ENCODE peak calls at places on chromosomes 3 and 15, in six cellular contexts. One of them, this sample, is unnamed.

GRCh38 chr3:188914556-188914955 is 257.2 kb upstream of the TPRG1 start:
- DNase-seq in heart left ventricle: no peak
- DNase-seq in K562: no peak
- DNase-seq in IMR-90: peak
- DNase-seq in ovary: no peak
- DNase-seq in uterus: no peak
- DNase-seq in this sample: no peak

GRCh38 chr15:40338921-40339620 is 1.7 kb downstream of the CCDC9B start:
- DNase-seq in heart left ventricle: peak
- DNase-seq in K562: no peak
- DNase-seq in IMR-90: peak
- DNase-seq in ovary: no peak
- DNase-seq in uterus: peak
- DNase-seq in this sample: peak

GRCh38 chr3:67459131-67459530 is 195.3 kb downstream of the SUCLG2 start:
- DNase-seq in heart left ventricle: no peak
- DNase-seq in K562: no peak
- DNase-seq in IMR-90: peak
- DNase-seq in ovary: no peak
- DNase-seq in uterus: no peak
- DNase-seq in this sample: no peak

GRCh38 chr3:128557531-128558280 is 64.7 kb upstream of the GATA2 start:
- DNase-seq in heart left ventricle: no peak
- DNase-seq in K562: no peak
- DNase-seq in IMR-90: no peak
- DNase-seq in ovary: no peak
- DNase-seq in uterus: no peak
- DNase-seq in this sample: no peak

GRCh38 chr15:55917881-55918296 is 75.5 kb downstream of the NEDD4 start:
- DNase-seq in heart left ventricle: no peak
- DNase-seq in K562: peak
- DNase-seq in IMR-90: peak
- DNase-seq in ovary: no peak
- DNase-seq in uterus: no peak
- DNase-seq in this sample: peak

GRCh38 chr15:63045438-63046278 is 3.1 kb downstream of the TPM1 start:
- DNase-seq in heart left ventricle: no peak
- DNase-seq in K562: no peak
- DNase-seq in IMR-90: no peak
- DNase-seq in ovary: no peak
- DNase-seq in uterus: no peak
- DNase-seq in this sample: no peak

GRCh38 chr3:172213168-172213567 is 173.8 kb downstream of the FNDC3B start:
- DNase-seq in heart left ventricle: no peak
- DNase-seq in K562: no peak
- DNase-seq in IMR-90: peak
- DNase-seq in ovary: no peak
- DNase-seq in uterus: no peak
- DNase-seq in this sample: no peak

GRCh38 chr3:182644800-182645433 is 148.4 kb upstream of the ATP11B start:
- DNase-seq in heart left ventricle: no peak
- DNase-seq in K562: no peak
- DNase-seq in IMR-90: no peak
- DNase-seq in ovary: no peak
- DNase-seq in uterus: no peak
- DNase-seq in this sample: no peak

GRCh38 chr3:127387556-127388153 is 99.8 kb upstream of the PRR20G start:
- DNase-seq in heart left ventricle: no peak
- DNase-seq in K562: no peak
- DNase-seq in IMR-90: no peak
- DNase-seq in ovary: peak
- DNase-seq in uterus: no peak
- DNase-seq in this sample: no peak

GRCh38 chr3:427128-427527 is 230.6 kb downstream of the CHL1 start:
- DNase-seq in heart left ventricle: no peak
- DNase-seq in K562: no peak
- DNase-seq in IMR-90: no peak
- DNase-seq in ovary: no peak
- DNase-seq in uterus: no peak
- DNase-seq in this sample: no peak
- H3K27ac ChIP-seq in heart left ventricle: no peak
- H3K27ac ChIP-seq in K562: no peak
- H3K27ac ChIP-seq in IMR-90: no peak
- H3K27ac ChIP-seq in ovary: no peak
- H3K27ac ChIP-seq in uterus: no peak
- H3K27ac ChIP-seq in this sample: no peak

GRCh38 chr15:52730163-52730562 is 51.0 kb upstream of the ATOSA start:
- DNase-seq in heart left ventricle: no peak
- DNase-seq in K562: no peak
- DNase-seq in IMR-90: peak
- DNase-seq in ovary: no peak
- DNase-seq in uterus: no peak
- DNase-seq in this sample: no peak
- TF ChIP-seq CTCF in heart left ventricle: no peak
- TF ChIP-seq CTCF in K562: no peak
- TF ChIP-seq CTCF in IMR-90: no peak
- TF ChIP-seq CTCF in ovary: no peak
- TF ChIP-seq CTCF in uterus: no peak
- TF ChIP-seq CTCF in this sample: no peak

GRCh38 chr15:70098461-70099166 is 897 bp upstream of the TLE3 start:
- DNase-seq in heart left ventricle: no peak
- DNase-seq in K562: no peak
- DNase-seq in IMR-90: no peak
- DNase-seq in ovary: peak
- DNase-seq in uterus: peak
- DNase-seq in this sample: peak
- TF ChIP-seq POLR2A in heart left ventricle: no peak
- TF ChIP-seq POLR2A in K562: no peak
- TF ChIP-seq POLR2A in IMR-90: no peak
- TF ChIP-seq POLR2A in ovary: no peak
- TF ChIP-seq POLR2A in uterus: peak
- TF ChIP-seq POLR2A in this sample: no peak

DNA sequence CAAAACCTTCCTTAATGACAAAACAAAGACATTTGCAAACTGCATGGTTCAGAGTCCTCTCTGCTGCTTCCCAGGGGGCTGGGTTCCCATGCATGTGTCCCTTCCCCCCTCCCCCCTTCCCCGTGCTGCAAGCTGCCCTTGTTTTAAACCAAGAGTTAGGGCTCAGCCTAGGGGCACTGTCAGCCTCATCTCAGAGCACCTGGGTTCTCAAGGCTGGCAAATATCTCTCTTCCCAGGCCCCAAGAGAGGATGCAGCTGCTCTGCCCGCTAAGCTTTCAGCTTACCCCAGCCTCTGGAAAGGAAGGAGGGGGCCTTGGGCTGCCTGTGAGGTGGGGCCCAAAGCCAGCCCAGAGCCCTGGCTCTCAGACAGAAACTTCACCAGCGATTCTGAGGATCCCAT is 67.5 kb upstream of the WNT5A start:
- DNase-seq in heart left ventricle: no peak
- DNase-seq in K562: no peak
- DNase-seq in IMR-90: no peak
- DNase-seq in ovary: no peak
- DNase-seq in uterus: no peak
- DNase-seq in this sample: no peak
- H3K27ac ChIP-seq in heart left ventricle: no peak
- H3K27ac ChIP-seq in K562: no peak
- H3K27ac ChIP-seq in IMR-90: no peak
- H3K27ac ChIP-seq in ovary: no peak
- H3K27ac ChIP-seq in uterus: no peak
- H3K27ac ChIP-seq in this sample: no peak

GRCh38 chr3:42526616-42527367 is 24.3 kb downstream of the VIPR1 start:
- DNase-seq in heart left ventricle: no peak
- DNase-seq in K562: peak
- DNase-seq in IMR-90: no peak
- DNase-seq in ovary: no peak
- DNase-seq in uterus: no peak
- DNase-seq in this sample: no peak
- TF ChIP-seq CTCF in heart left ventricle: no peak
- TF ChIP-seq CTCF in K562: peak
- TF ChIP-seq CTCF in IMR-90: no peak
- TF ChIP-seq CTCF in ovary: no peak
- TF ChIP-seq CTCF in uterus: no peak
- TF ChIP-seq CTCF in this sample: no peak

GRCh38 chr3:124411729-124412128 is 318.5 kb upstream of the UMPS start:
- DNase-seq in heart left ventricle: no peak
- DNase-seq in K562: no peak
- DNase-seq in IMR-90: no peak
- DNase-seq in ovary: no peak
- DNase-seq in uterus: no peak
- DNase-seq in this sample: no peak

GRCh38 chr3:124415471-124415960 is 314.7 kb upstream of the UMPS start:
- DNase-seq in heart left ventricle: no peak
- DNase-seq in K562: no peak
- DNase-seq in IMR-90: no peak
- DNase-seq in ovary: no peak
- DNase-seq in uterus: no peak
- DNase-seq in this sample: no peak

GRCh38 chr3:124412642-124413041 is 317.6 kb upstream of the UMPS start:
- DNase-seq in heart left ventricle: no peak
- DNase-seq in K562: no peak
- DNase-seq in IMR-90: no peak
- DNase-seq in ovary: no peak
- DNase-seq in uterus: no peak
- DNase-seq in this sample: no peak

GRCh38 chr3:124413393-124413792 is 316.9 kb upstream of the UMPS start:
- DNase-seq in heart left ventricle: no peak
- DNase-seq in K562: no peak
- DNase-seq in IMR-90: no peak
- DNase-seq in ovary: no peak
- DNase-seq in uterus: no peak
- DNase-seq in this sample: no peak

DNA sequence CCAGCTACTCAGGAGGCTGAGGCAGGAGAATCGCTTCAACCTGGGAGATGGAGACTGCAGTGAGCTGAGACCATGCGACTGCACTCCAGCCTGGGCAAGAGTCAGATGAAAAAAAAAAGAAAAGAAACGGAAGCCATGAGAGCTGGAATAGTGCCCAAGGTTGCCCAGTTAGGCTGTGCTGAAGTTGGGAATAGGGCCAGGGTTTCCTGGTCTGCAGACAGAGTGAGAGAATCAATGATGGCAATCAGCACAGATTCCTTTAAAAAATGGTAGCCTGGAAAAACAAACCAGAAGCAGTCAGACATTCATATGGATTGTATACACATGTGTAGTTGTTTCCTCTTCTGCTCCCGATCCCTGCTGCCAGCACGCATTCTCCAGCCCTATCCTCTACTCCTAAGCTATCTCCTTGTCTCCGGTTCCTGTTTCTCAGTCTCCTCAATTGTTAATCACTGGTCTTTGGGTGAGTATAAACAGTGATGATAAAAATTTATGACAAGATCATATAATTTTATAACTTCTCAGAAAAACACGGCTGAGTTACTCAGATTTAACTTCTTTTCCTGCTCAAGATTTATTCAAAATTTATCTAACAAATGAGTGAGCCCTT is 316.2 kb upstream of the UMPS start:
- DNase-seq in heart left ventricle: no peak
- DNase-seq in K562: no peak
- DNase-seq in IMR-90: no peak
- DNase-seq in ovary: no peak
- DNase-seq in uterus: no peak
- DNase-seq in this sample: peak
- TF ChIP-seq POLR2A in heart left ventricle: no peak
- TF ChIP-seq POLR2A in K562: no peak
- TF ChIP-seq POLR2A in IMR-90: no peak
- TF ChIP-seq POLR2A in ovary: no peak
- TF ChIP-seq POLR2A in uterus: no peak
- TF ChIP-seq POLR2A in this sample: no peak

This sample was measured in body of pancreas.